ENCODE peak calls at places on chromosomes 7 and 10, in seven cellular contexts. One of them, this sample, is unnamed.
A peak's percentile ranks its signal among the peaks of the same experiment; 100 is the strongest.

GRCh38 chr7:98120559-98120958 is 13.9 kb downstream of the LMTK2 start:
- DNase-seq in Panc1: no peak
- DNase-seq in A549: no peak
- DNase-seq in neural progenitor cell: no peak
- DNase-seq in tibial artery: no peak
- DNase-seq in mammary epithelial cell: no peak
- DNase-seq in HCT116: no peak
- DNase-seq in this sample: no peak

GRCh38 chr7:103689262-103689661 is 243.3 kb upstream of the SLC26A5 start:
- DNase-seq in Panc1: no peak
- DNase-seq in A549: no peak
- DNase-seq in neural progenitor cell: no peak
- DNase-seq in tibial artery: no peak
- DNase-seq in mammary epithelial cell: no peak
- DNase-seq in HCT116: no peak
- DNase-seq in this sample: no peak

GRCh38 chr7:156841497-156841896 is 51.5 kb downstream of the LMBR1 start:
- DNase-seq in Panc1: no peak
- DNase-seq in A549: no peak
- DNase-seq in neural progenitor cell: no peak
- DNase-seq in tibial artery: no peak
- DNase-seq in mammary epithelial cell: no peak
- DNase-seq in HCT116: no peak
- DNase-seq in this sample: no peak

GRCh38 chr7:16675277-16675676 is 29.3 kb downstream of the BZW2 start:
- DNase-seq in Panc1: no peak
- DNase-seq in A549: no peak
- DNase-seq in neural progenitor cell: no peak
- DNase-seq in tibial artery: no peak
- DNase-seq in mammary epithelial cell: no peak
- DNase-seq in HCT116: no peak
- DNase-seq in this sample: no peak

GRCh38 chr10:129905553-129905952 is 58.5 kb downstream of the EBF3 start:
- DNase-seq in Panc1: no peak
- DNase-seq in A549: no peak
- DNase-seq in neural progenitor cell: no peak
- DNase-seq in tibial artery: no peak
- DNase-seq in mammary epithelial cell: no peak
- DNase-seq in HCT116: no peak
- DNase-seq in this sample: no peak

GRCh38 chr10:31932838-31933237 is 4.2 kb upstream of the ARHGAP12 start:
- DNase-seq in Panc1: no peak
- DNase-seq in A549: no peak
- DNase-seq in neural progenitor cell: no peak
- DNase-seq in tibial artery: no peak
- DNase-seq in mammary epithelial cell: peak; percentile 44
- DNase-seq in HCT116: no peak
- DNase-seq in this sample: no peak

GRCh38 chr10:96764345-96764744 is 44.0 kb upstream of the PIK3AP1 start:
- DNase-seq in Panc1: no peak
- DNase-seq in A549: no peak
- DNase-seq in neural progenitor cell: no peak
- DNase-seq in tibial artery: no peak
- DNase-seq in mammary epithelial cell: no peak
- DNase-seq in HCT116: no peak
- DNase-seq in this sample: no peak

GRCh38 chr7:157692156-157693011 is 355.6 kb downstream of the DNAJB6 start:
- DNase-seq in Panc1: no peak
- DNase-seq in A549: no peak
- DNase-seq in neural progenitor cell: peak; percentile 70
- DNase-seq in tibial artery: peak; percentile 51
- DNase-seq in mammary epithelial cell: no peak
- DNase-seq in HCT116: no peak
- DNase-seq in this sample: no peak

GRCh38 chr7:108137040-108137439 is 6.9 kb upstream of the LAMB4 start:
- DNase-seq in Panc1: no peak
- DNase-seq in A549: no peak
- DNase-seq in neural progenitor cell: no peak
- DNase-seq in tibial artery: no peak
- DNase-seq in mammary epithelial cell: no peak
- DNase-seq in HCT116: no peak
- DNase-seq in this sample: no peak

GRCh38 chr7:100891555-100891954 is 2.0 kb upstream of the UFSP1 start:
- DNase-seq in Panc1: no peak
- DNase-seq in A549: no peak
- DNase-seq in neural progenitor cell: no peak
- DNase-seq in tibial artery: no peak
- DNase-seq in mammary epithelial cell: peak; percentile 83
- DNase-seq in HCT116: no peak
- DNase-seq in this sample: no peak

GRCh38 chr10:3220853-3221252 is 48.3 kb upstream of the PITRM1 start:
- DNase-seq in Panc1: no peak
- DNase-seq in A549: no peak
- DNase-seq in neural progenitor cell: no peak
- DNase-seq in tibial artery: no peak
- DNase-seq in mammary epithelial cell: peak; percentile 23
- DNase-seq in HCT116: no peak
- DNase-seq in this sample: peak; percentile 57

GRCh38 chr10:5608608-5609270 is 57.7 kb downstream of the ASB13 start:
- DNase-seq in Panc1: no peak
- DNase-seq in A549: no peak
- DNase-seq in neural progenitor cell: no peak
- DNase-seq in tibial artery: no peak
- DNase-seq in mammary epithelial cell: no peak
- DNase-seq in HCT116: no peak
- DNase-seq in this sample: no peak

DNA sequence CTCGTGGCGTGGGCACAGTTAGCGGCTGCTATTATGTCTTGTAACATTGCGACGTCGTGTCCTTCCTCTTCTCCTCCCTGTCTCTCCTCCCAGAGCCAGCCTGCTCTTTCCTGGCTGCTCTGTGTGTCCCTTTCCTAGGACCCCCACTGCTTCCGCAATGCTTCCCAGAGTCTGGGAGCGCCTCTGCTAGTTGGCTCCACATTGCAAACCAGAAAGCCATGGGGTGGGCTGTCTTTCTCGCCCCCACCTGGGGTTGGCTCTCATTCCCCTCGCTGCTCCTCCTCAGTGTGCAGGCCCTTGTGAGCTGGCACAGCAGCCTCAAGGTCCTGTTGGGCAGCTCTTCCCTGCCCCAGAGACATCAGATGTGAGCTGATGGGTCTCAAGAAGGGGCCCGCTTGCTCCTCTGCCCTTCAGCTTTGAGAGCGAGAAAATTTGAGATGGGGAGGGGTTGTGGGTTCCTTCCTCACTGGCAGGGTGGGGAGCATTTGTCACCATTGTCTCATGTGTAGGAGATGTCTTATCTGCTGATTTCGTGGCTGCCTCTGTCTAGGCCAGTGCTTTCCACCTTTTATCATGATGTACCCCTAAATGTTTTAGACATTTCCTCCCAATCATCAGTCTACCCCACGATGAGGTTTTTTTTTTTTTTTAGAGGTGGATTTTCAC is 3.3 kb downstream of the ADAMTS14 start:
- DNase-seq in Panc1: no peak
- DNase-seq in A549: no peak
- DNase-seq in neural progenitor cell: no peak
- DNase-seq in tibial artery: no peak
- DNase-seq in mammary epithelial cell: no peak
- DNase-seq in HCT116: no peak
- DNase-seq in this sample: no peak
- H3K4me3 ChIP-seq in Panc1: no peak overlapping the region
- H3K4me3 ChIP-seq in A549: no peak overlapping the region
- H3K4me3 ChIP-seq in neural progenitor cell: no peak overlapping the region
- H3K4me3 ChIP-seq in tibial artery: no peak overlapping the region
- H3K4me3 ChIP-seq in mammary epithelial cell: no peak overlapping the region
- H3K4me3 ChIP-seq in HCT116: no peak overlapping the region
- H3K4me3 ChIP-seq in this sample: no peak overlapping the region

GRCh38 chr10:10644317-10645111 is 373.2 kb upstream of the CELF2 start:
- DNase-seq in Panc1: no peak
- DNase-seq in A549: no peak
- DNase-seq in neural progenitor cell: no peak
- DNase-seq in tibial artery: no peak
- DNase-seq in mammary epithelial cell: no peak
- DNase-seq in HCT116: no peak
- DNase-seq in this sample: peak; percentile 60

GRCh38 chr10:10647331-10647730 is 370.3 kb upstream of the CELF2 start:
- DNase-seq in Panc1: no peak
- DNase-seq in A549: no peak
- DNase-seq in neural progenitor cell: no peak
- DNase-seq in tibial artery: no peak
- DNase-seq in mammary epithelial cell: no peak
- DNase-seq in HCT116: no peak
- DNase-seq in this sample: no peak

GRCh38 chr10:10642741-10643280 is 374.9 kb upstream of the CELF2 start:
- DNase-seq in Panc1: no peak
- DNase-seq in A549: no peak
- DNase-seq in neural progenitor cell: no peak
- DNase-seq in tibial artery: peak; percentile 91
- DNase-seq in mammary epithelial cell: no peak
- DNase-seq in HCT116: no peak
- DNase-seq in this sample: peak; percentile 8
- TF ChIP-seq CTCF in Panc1: no peak
- TF ChIP-seq CTCF in A549: no peak
- TF ChIP-seq CTCF in neural progenitor cell: no peak
- TF ChIP-seq CTCF in tibial artery: no peak
- TF ChIP-seq CTCF in mammary epithelial cell: no peak
- TF ChIP-seq CTCF in HCT116: no peak
- TF ChIP-seq CTCF in this sample: no peak

GRCh38 chr7:56447864-56448693 is 331.9 kb upstream of the NUPR2 start:
- DNase-seq in Panc1: no peak
- DNase-seq in A549: no peak
- DNase-seq in neural progenitor cell: no peak
- DNase-seq in tibial artery: peak; percentile 72
- DNase-seq in mammary epithelial cell: no peak
- DNase-seq in HCT116: no peak
- DNase-seq in this sample: no peak
- H3K4me3 ChIP-seq in Panc1: no peak overlapping the region
- H3K4me3 ChIP-seq in A549: no peak overlapping the region
- H3K4me3 ChIP-seq in neural progenitor cell: no peak overlapping the region
- H3K4me3 ChIP-seq in tibial artery: peak overlapping the region; percentile 28
- H3K4me3 ChIP-seq in mammary epithelial cell: no peak overlapping the region
- H3K4me3 ChIP-seq in HCT116: no peak overlapping the region
- H3K4me3 ChIP-seq in this sample: no peak overlapping the region

DNA sequence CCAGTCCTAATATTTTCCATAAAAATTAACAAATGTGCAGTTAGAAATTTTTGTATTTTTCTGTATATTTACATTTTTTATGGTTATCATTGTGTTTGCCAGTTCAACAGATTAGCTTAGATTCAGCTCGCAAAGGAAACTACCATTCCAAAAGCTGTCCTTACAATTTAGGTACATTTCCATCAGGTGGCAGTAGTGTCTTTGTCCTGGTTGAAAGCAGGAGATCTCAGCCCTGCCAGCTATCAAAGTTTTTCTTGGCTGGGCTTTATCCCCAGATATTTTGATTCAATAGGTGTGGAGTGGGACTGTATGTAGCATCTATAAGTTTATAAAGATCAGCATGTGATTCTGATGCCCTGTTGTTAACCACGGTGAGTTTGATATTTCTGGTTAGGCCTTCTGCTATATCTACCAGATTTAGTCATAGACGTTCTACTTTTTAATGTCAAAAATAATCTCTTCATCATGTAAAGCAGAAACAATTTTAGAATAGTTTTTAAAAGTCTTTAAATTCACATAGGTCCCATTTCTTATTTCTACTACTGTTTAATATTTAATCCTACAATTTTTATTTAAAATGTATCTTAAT is 15.5 kb upstream of the ICA1 start:
- DNase-seq in Panc1: peak; percentile 24
- DNase-seq in A549: peak; percentile 9
- DNase-seq in neural progenitor cell: peak; percentile 48
- DNase-seq in tibial artery: no peak
- DNase-seq in mammary epithelial cell: peak; percentile 19
- DNase-seq in HCT116: no peak
- DNase-seq in this sample: no peak
- TF ChIP-seq CTCF in Panc1: peak; percentile 71
- TF ChIP-seq CTCF in A549: peak; percentile 31
- TF ChIP-seq CTCF in neural progenitor cell: peak; percentile 60
- TF ChIP-seq CTCF in tibial artery: no peak
- TF ChIP-seq CTCF in mammary epithelial cell: peak; percentile 41
- TF ChIP-seq CTCF in HCT116: peak; percentile 60
- TF ChIP-seq CTCF in this sample: no peak